ENCODE peak calls at places on chromosome 20, in seven cellular contexts. Z is endothelial cell, Q is NCI-H2081 treated with DMSO at 0.1 percent for 48 hours, D is NCI-H1092, S is EL, U is Ammon's horn, A is AG09319. Y is an unnamed sample.

GRCh38 chr20:46200582-46201570 is 82.8 kb downstream of the CD40 start:
- DNase-seq in Z (no peak), Q (no peak), D (no peak), S (no peak), U (peak), A (no peak), Y (no peak)

GRCh38 chr20:46701057-46701456 is 8.4 kb upstream of the SLC2A10 start:
- DNase-seq in Z (no peak), Q (no peak), D (no peak), S (no peak), U (no peak), A (no peak), Y (no peak)

GRCh38 chr20:3702992-3703391 is 9.4 kb downstream of the SIGLEC1 start:
- DNase-seq in Z (no peak), Q (no peak), D (no peak), S (no peak), U (no peak), A (no peak), Y (no peak)

GRCh38 chr20:20860078-20860806 is 147.8 kb upstream of the RALGAPA2 start:
- DNase-seq in Z (peak), Q (peak), D (peak), S (peak), U (peak), A (peak), Y (peak)

GRCh38 chr20:48186915-48187314 is 401.6 kb upstream of the SULF2 start:
- DNase-seq in Z (no peak), Q (no peak), D (no peak), S (no peak), U (no peak), A (no peak), Y (no peak)

GRCh38 chr20:55800501-55800900 is 204.8 kb downstream of the CBLN4 start:
- DNase-seq in Z (no peak), Q (no peak), D (no peak), S (no peak), U (no peak), A (no peak), Y (no peak)

GRCh38 chr20:56422131-56422823 is 10.2 kb downstream of the CASS4 start:
- DNase-seq in Z (no peak), Q (no peak), D (no peak), S (peak), U (no peak), A (no peak), Y (no peak)

GRCh38 chr20:9202440-9203080 is 133.7 kb downstream of the PLCB4 start:
- DNase-seq in Z (no peak), Q (no peak), D (no peak), S (peak), U (no peak), A (no peak), Y (no peak)

GRCh38 chr20:10430000-10430466 is 4.0 kb downstream of the MKKS start:
- DNase-seq in Z (no peak), Q (no peak), D (no peak), S (peak), U (no peak), A (no peak), Y (no peak)

GRCh38 chr20:550611-551010 is 7.0 kb upstream of the CSNK2A1 start:
- DNase-seq in Z (no peak), Q (no peak), D (no peak), S (no peak), U (no peak), A (no peak), Y (no peak)